ENCODE peak calls at places on chromosome 9, in five cellular contexts. S is mesendoderm, J is mesenchymal stem cell, T is IMR-90, K is neuronal stem cell. B is an unnamed sample.

GRCh38 chr9:74132986-74133385 is 364.1 kb upstream of the RORB start:
- DNase-seq in S (peak), J (no peak), T (no peak), K (no peak), B (no peak)

GRCh38 chr9:89477811-89478583 is 19.9 kb downstream of the SEMA4D start:
- DNase-seq in S (no peak), J (peak), T (peak), K (no peak), B (no peak)

GRCh38 chr9:9412241-9412640 is 1200.6 kb downstream of the PTPRD start:
- DNase-seq in S (peak), J (no peak), T (no peak), K (no peak), B (no peak)

GRCh38 chr9:13139641-13140171 is 139.8 kb downstream of the MPDZ start:
- DNase-seq in S (peak), J (peak), T (peak), K (peak), B (peak)

GRCh38 chr9:97529363-97530076 is 28.1 kb downstream of the TMOD1 start:
- DNase-seq in S (no peak), J (peak), T (peak), K (no peak), B (no peak)

GRCh38 chr9:81492710-81493447 is 196.5 kb downstream of the TLE1 start:
- DNase-seq in S (no peak), J (peak), T (peak), K (no peak), B (no peak)

GRCh38 chr9:121975801-121976277 is 117.3 kb downstream of the TTLL11 start:
- DNase-seq in S (no peak), J (no peak), T (peak), K (no peak), B (no peak)

GRCh38 chr9:69744688-69745380 is 15.0 kb downstream of the PTAR1 start:
- DNase-seq in S (no peak), J (no peak), T (peak), K (no peak), B (no peak)

DNA sequence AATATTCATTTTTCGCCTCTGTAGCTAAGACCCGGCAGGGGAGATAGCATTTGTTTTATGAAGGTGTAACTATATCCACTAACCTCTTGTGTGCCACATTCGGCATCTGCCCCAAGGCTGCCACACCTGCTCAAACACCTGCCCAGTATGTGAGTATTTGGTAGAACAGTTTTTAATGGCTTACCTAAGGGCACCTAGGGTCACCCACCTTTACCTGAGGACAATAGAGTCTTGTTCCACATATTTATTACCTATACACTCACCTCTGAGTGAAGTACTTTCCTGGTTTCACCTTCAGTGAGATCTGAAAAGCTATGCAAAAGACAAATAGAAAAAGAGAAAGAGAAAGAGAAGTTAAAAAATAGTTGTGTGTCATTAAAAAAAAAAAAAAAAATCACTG is 68.0 kb upstream of the PIP5K1B start:
- DNase-seq in S (no peak), J (no peak), T (no peak), K (no peak), B (no peak)
- H3K4me3 ChIP-seq in S (no peak), J (no peak), T (no peak), K (no peak), B (no peak)

DNA sequence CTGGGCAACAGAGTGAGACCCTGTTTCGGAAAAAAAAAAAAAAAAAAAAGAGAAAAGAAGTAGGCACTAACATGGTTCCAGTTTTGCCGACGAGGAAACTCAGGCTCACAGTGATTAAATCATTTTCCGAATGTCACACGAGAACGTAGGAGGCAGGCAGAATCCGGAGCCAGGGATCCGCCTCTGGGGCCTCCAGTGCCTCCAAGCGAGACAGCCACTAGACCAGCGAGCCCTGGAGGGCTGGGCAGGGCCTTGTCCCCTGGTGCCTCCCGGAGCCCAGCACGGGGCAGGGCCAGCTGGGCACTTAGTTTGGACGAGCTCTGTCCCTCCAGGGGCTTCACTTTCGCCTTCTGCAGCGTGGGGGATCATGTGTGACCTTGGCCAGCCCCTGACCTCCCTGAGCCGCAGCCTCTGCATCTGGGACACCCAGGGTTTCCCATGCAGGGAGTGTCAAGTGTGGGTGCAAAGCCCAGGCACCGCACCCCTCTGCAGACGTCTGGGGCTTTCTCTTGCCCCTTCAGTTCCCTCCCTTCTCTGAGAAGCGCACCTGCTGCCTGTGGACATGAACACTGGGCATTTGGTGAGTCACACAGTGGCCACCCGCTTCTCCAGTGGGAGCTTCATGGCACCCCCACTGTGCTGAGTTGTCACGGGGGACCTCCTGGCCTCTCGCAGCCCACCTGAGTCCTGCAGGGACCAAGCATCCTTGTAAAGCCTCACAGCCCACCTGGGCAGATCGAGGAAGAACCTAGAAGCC is 80.3 kb downstream of the RXRA start:
- DNase-seq in S (no peak), J (peak), T (no peak), K (no peak), B (peak)
- H3K27ac ChIP-seq in S (peak), J (no peak), T (peak), K (peak), B (no peak)

GRCh38 chr9:93115486-93115885 is 18.6 kb downstream of the NINJ1 start:
- DNase-seq in S (no peak), J (no peak), T (no peak), K (no peak), B (no peak)

GRCh38 chr9:93117924-93118862 is 15.9 kb downstream of the NINJ1 start:
- DNase-seq in S (no peak), J (no peak), T (no peak), K (no peak), B (no peak)

GRCh38 chr9:93114984-93115335 is 18.9 kb downstream of the CARD19 start:
- DNase-seq in S (no peak), J (no peak), T (no peak), K (no peak), B (no peak)

GRCh38 chr9:93114169-93114983 is 18.4 kb downstream of the CARD19 start:
- DNase-seq in S (peak), J (no peak), T (no peak), K (no peak), B (no peak)

GRCh38 chr9:93116049-93116961 is 17.7 kb downstream of the NINJ1 start:
- DNase-seq in S (no peak), J (peak), T (peak), K (no peak), B (peak)
- H3K4ac ChIP-seq in S (no peak), J (peak), T (peak), K (peak), B (no peak)

GRCh38 chr9:18890372-18890771 is 142.6 kb downstream of the SAXO1 start:
- DNase-seq in S (no peak), J (no peak), T (peak), K (no peak), B (no peak)

GRCh38 chr9:18896004-18896403 is 137.0 kb downstream of the SAXO1 start:
- DNase-seq in S (no peak), J (no peak), T (no peak), K (no peak), B (no peak)

GRCh38 chr9:18891946-18892670 is 140.9 kb downstream of the SAXO1 start:
- DNase-seq in S (no peak), J (no peak), T (no peak), K (no peak), B (peak)

GRCh38 chr9:18893491-18893890 is 139.5 kb downstream of the SAXO1 start:
- DNase-seq in S (no peak), J (no peak), T (peak), K (no peak), B (peak)

DNA sequence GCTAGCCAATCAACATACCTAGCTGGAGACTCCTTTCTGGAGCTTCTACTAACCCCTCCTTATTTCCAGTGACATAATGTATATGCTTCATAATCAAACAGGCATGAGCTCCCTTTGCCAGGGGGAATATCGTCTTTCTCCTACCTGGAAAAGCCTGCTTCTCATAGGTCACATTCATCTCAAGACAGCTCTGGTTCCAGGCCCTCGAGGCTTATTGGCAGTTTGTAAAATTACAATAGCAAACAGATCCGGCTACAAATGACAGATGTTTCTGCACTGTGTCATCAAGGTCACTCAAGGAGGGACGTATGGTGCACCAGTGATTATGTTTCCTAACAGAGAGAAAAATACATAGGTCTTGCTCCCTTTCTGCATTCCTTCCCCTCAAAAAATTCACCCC is 140.0 kb downstream of the SAXO1 start:
- DNase-seq in S (no peak), J (no peak), T (no peak), K (no peak), B (peak)
- H3K4me3 ChIP-seq in S (no peak), J (no peak), T (no peak), K (no peak), B (no peak)

GRCh38 chr9:120915854-120916495 is 10.6 kb downstream of the TRAF1 start:
- DNase-seq in S (no peak), J (no peak), T (no peak), K (no peak), B (no peak)

GRCh38 chr9:120914410-120914809 is 12.2 kb downstream of the TRAF1 start:
- DNase-seq in S (no peak), J (no peak), T (no peak), K (no peak), B (no peak)

GRCh38 chr9:120913673-120914266 is 12.8 kb downstream of the TRAF1 start:
- DNase-seq in S (peak), J (no peak), T (no peak), K (peak), B (no peak)

GRCh38 chr9:120916573-120916972 is 10.0 kb downstream of the TRAF1 start:
- DNase-seq in S (no peak), J (peak), T (peak), K (no peak), B (no peak)

DNA sequence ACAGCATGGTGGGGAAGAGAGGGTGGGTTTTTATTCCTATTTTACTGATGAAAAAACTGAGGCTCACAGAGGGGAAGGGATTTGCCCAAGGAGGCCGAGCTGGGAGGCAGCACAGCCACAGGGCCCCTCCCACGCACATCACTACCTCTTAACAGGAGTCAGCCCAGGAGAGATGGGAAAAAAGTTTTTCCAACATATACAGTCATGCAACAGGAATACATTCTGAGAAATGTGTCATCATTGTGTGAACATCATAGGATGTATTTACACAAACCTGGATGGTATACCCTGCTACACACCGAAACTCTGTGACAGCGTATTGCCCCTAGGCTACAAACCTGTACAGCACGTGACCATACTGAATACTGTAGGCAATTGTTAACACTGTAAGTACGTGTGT is 11.6 kb downstream of the TRAF1 start:
- DNase-seq in S (no peak), J (no peak), T (peak), K (no peak), B (peak)
- H3K27ac ChIP-seq in S (no peak), J (no peak), T (no peak), K (no peak), B (no peak)

GRCh38 chr9:107674937-107675277 is 185.3 kb upstream of the KLF4 start:
- DNase-seq in S (no peak), J (no peak), T (no peak), K (no peak), B (peak)

GRCh38 chr9:107674252-107674936 is 184.8 kb upstream of the KLF4 start:
- DNase-seq in S (no peak), J (no peak), T (no peak), K (no peak), B (no peak)

GRCh38 chr9:107671588-107671987 is 182.0 kb upstream of the KLF4 start:
- DNase-seq in S (no peak), J (no peak), T (no peak), K (no peak), B (no peak)

GRCh38 chr9:107675476-107676264 is 186.1 kb upstream of the KLF4 start:
- DNase-seq in S (no peak), J (no peak), T (no peak), K (no peak), B (peak)
- H3K4ac ChIP-seq in S (no peak), J (no peak), T (no peak), K (no peak), B (no peak)

GRCh38 chr9:34371886-34372597 is 4.7 kb downstream of the MYORG start:
- DNase-seq in S (no peak), J (no peak), T (no peak), K (no peak), B (no peak)

GRCh38 chr9:34370970-34371880 is 5.5 kb downstream of the MYORG start:
- DNase-seq in S (no peak), J (no peak), T (no peak), K (no peak), B (no peak)

GRCh38 chr9:34374339-34374738 is 2.4 kb downstream of the MYORG start:
- DNase-seq in S (no peak), J (no peak), T (no peak), K (no peak), B (no peak)

GRCh38 chr9:34373749-34374148 is 2.9 kb downstream of the MYORG start:
- DNase-seq in S (no peak), J (no peak), T (no peak), K (no peak), B (no peak)

DNA sequence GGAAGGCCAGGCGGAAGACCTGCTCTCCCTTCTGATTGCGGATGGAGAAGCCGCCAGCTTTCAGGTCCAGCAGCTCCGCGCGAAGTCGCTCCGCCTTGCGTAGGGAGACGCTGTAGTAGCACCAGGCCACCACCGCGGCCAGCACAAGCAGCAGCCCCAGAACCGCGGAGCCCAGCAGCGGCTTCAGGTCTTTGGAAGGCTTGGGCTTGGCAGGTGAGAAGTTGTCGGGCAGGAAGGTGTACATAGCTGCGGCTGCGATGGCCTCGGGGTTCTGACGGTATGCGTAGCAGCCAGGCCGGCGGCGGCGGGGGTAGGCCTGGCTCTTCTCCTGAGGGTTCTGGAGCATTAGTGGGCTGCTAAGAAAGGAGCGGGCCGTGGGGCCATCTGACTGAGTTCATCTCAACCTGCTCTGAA is 4.1 kb downstream of the MYORG start:
- DNase-seq in S (peak), J (no peak), T (no peak), K (no peak), B (peak)
- H3K4me3 ChIP-seq in S (no peak), J (no peak), T (no peak), K (no peak), B (no peak)

B was measured in trophoblast cell.